ENCODE peak calls at places on chromosomes 13 and 19, in eight cellular contexts. T is HFF-Myc, U is kidney glomerular epithelial cell, N is GF-D8, P is WTC11, M is type B pancreatic cell, G is iPS-NIHi11, Z is H9. H is an unnamed sample.

GRCh38 chr13:50319603-50320296 is 304.5 kb downstream of the KCNRG start:
- DNase-seq in N (peak), T (no peak), P (no peak), G (no peak), Z (no peak), U (peak), M (no peak), H (no peak)

GRCh38 chr13:45838171-45838745 is 13.3 kb downstream of the SIAH3 start:
- DNase-seq in P (no peak), M (no peak), N (no peak), G (no peak), Z (no peak), U (no peak), T (no peak), H (no peak)

GRCh38 chr19:16899566-16900075 is 10.8 kb downstream of the F2RL3 start:
- DNase-seq in U (no peak), P (peak), G (peak), T (no peak), M (no peak), Z (peak), N (no peak), H (no peak)

GRCh38 chr19:45782820-45783785 is 813 bp upstream of the DMPK start:
- DNase-seq in T (no peak), N (no peak), U (no peak), P (no peak), Z (peak), G (peak), M (no peak), H (peak)

GRCh38 chr13:26022538-26023292 is 29.1 kb downstream of the SHISA2 start:
- DNase-seq in Z (no peak), G (peak), N (no peak), T (no peak), P (no peak), M (no peak), U (peak), H (peak)

GRCh38 chr13:46951516-46951915 is 54.7 kb upstream of the HTR2A start:
- DNase-seq in P (no peak), M (no peak), G (no peak), T (no peak), N (no peak), U (peak), Z (no peak), H (no peak)

GRCh38 chr19:42156571-42156970 is 24.3 kb upstream of the POU2F2 start:
- DNase-seq in G (no peak), P (no peak), T (no peak), Z (no peak), M (no peak), N (no peak), U (no peak), H (no peak)

GRCh38 chr13:85148009-85148408 is 651.2 kb downstream of the SLITRK6 start:
- DNase-seq in T (no peak), M (no peak), U (no peak), N (no peak), Z (no peak), G (peak), P (no peak), H (no peak)

GRCh38 chr13:113935081-113935511 is 38.8 kb downstream of the C13orf46 start:
- DNase-seq in P (peak), U (no peak), G (peak), Z (peak), M (no peak), T (no peak), N (no peak), H (no peak)

GRCh38 chr13:28753946-28754345 is 35.2 kb upstream of the SLC46A3 start:
- DNase-seq in M (no peak), Z (no peak), U (no peak), P (no peak), G (no peak), T (no peak), N (no peak), H (no peak)

GRCh38 chr13:102198418-102199322 is 203.2 kb downstream of the FGF14 start:
- DNase-seq in M (no peak), T (no peak), N (no peak), Z (no peak), U (no peak), P (no peak), G (no peak), H (no peak)

GRCh38 chr13:77330009-77330471 is 3.1 kb upstream of the MYCBP2 start:
- DNase-seq in M (no peak), G (no peak), T (no peak), N (peak), Z (no peak), P (no peak), U (no peak), H (no peak)

GRCh38 chr19:30227071-30227621 is 145.0 kb upstream of the ZNF536 start:
- DNase-seq in Z (no peak), T (no peak), M (no peak), N (no peak), U (peak), P (peak), G (no peak), H (peak)

GRCh38 chr13:51707468-51707867 is 96.5 kb downstream of the DHRS12 start:
- DNase-seq in Z (no peak), N (no peak), P (no peak), T (no peak), M (no peak), G (no peak), U (no peak), H (no peak)

GRCh38 chr19:45302416-45302815 is 20.3 kb downstream of the CKM start:
- DNase-seq in P (no peak), G (no peak), T (no peak), N (no peak), M (no peak), Z (no peak), U (no peak), H (peak)

GRCh38 chr13:23790591-23791170 is 98.5 kb downstream of the MIPEP start:
- DNase-seq in M (no peak), G (no peak), T (peak), Z (no peak), P (no peak), N (no peak), U (peak), H (no peak)